ENCODE peak calls at places on chromosomes 1 and 21, in seven cellular contexts. K is transverse colon, P is heart left ventricle, R is ovary, S is body of pancreas, U is esophagus squamous epithelium, Q is A549. H is an unnamed sample.

GRCh38 chr1:39692152-39693064 is 1.2 kb upstream of the HPCAL4 start:
- DNase-seq in K (peak), P (no peak), R (peak), S (peak), U (no peak), Q (no peak), H (no peak)

GRCh38 chr1:95033843-95034242 is 38.9 kb downstream of the ALG14 start:
- DNase-seq in K (no peak), P (no peak), R (no peak), S (no peak), U (no peak), Q (no peak), H (no peak)

GRCh38 chr1:164601399-164602141 is 42.6 kb downstream of the PBX1 start:
- DNase-seq in K (no peak), P (no peak), R (no peak), S (no peak), U (no peak), Q (no peak), H (no peak)

GRCh38 chr1:226602186-226603029 is 53.8 kb downstream of the STUM start:
- DNase-seq in K (peak), P (peak), R (peak), S (peak), U (no peak), Q (no peak), H (peak)

GRCh38 chr1:37763791-37764741 is 854 bp downstream of the EPHA10 start:
- DNase-seq in K (no peak), P (peak), R (no peak), S (peak), U (no peak), Q (no peak), H (no peak)

GRCh38 chr1:160081261-160081936 is at the start of gene KCNJ9:
- DNase-seq in K (no peak), P (no peak), R (no peak), S (no peak), U (no peak), Q (no peak), H (no peak)

GRCh38 chr1:98035587-98035986 is 114.8 kb upstream of the DPYD start:
- DNase-seq in K (no peak), P (no peak), R (no peak), S (no peak), U (no peak), Q (peak), H (no peak)

GRCh38 chr21:43884012-43884860 is 19.2 kb downstream of the AGPAT3 start:
- DNase-seq in K (peak), P (peak), R (no peak), S (peak), U (no peak), Q (peak), H (no peak)

GRCh38 chr1:30299393-30299792 is 424.0 kb downstream of the MATN1 start:
- DNase-seq in K (no peak), P (no peak), R (no peak), S (no peak), U (no peak), Q (no peak), H (no peak)

GRCh38 chr1:110734146-110734680 is 59.5 kb upstream of the KCNA3 start:
- DNase-seq in K (no peak), P (no peak), R (no peak), S (no peak), U (no peak), Q (no peak), H (no peak)

GRCh38 chr1:203197625-203198024 is 11.1 kb upstream of the CHI3L1 start:
- DNase-seq in K (no peak), P (no peak), R (no peak), S (no peak), U (no peak), Q (no peak), H (no peak)

GRCh38 chr1:235105051-235106043 is 23.3 kb downstream of the TOMM20 start:
- DNase-seq in K (no peak), P (no peak), R (no peak), S (no peak), U (no peak), Q (no peak), H (no peak)

GRCh38 chr1:116066868-116067563 is 44.2 kb upstream of the MAB21L3 start:
- DNase-seq in K (no peak), P (no peak), R (no peak), S (no peak), U (no peak), Q (no peak), H (no peak)

GRCh38 chr1:206491592-206491991 is 15.7 kb upstream of the RASSF5 start:
- DNase-seq in K (no peak), P (no peak), R (no peak), S (no peak), U (no peak), Q (no peak), H (no peak)

GRCh38 chr1:65420590-65421340 is at the start of the genes LEPR and LEPROT:
- DNase-seq in K (no peak), P (no peak), R (no peak), S (no peak), U (no peak), Q (no peak), H (no peak)

GRCh38 chr1:248373761-248374160 is 1.8 kb upstream of the OR2T6 start:
- DNase-seq in K (no peak), P (no peak), R (no peak), S (no peak), U (no peak), Q (no peak), H (no peak)

GRCh38 chr1:154993572-154994268 is at the start of gene LENEP:
- DNase-seq in K (no peak), P (peak), R (no peak), S (no peak), U (no peak), Q (no peak), H (no peak)

GRCh38 chr21:23977971-23978370 is 1629.3 kb downstream of the MRPL39 start:
- DNase-seq in K (no peak), P (no peak), R (no peak), S (no peak), U (no peak), Q (no peak), H (no peak)

GRCh38 chr1:59015708-59016107 is 231.9 kb upstream of the JUN start:
- DNase-seq in K (no peak), P (no peak), R (no peak), S (no peak), U (no peak), Q (peak), H (peak)

GRCh38 chr1:84078108-84078823 is 65.8 kb upstream of the PRKACB start:
- DNase-seq in K (no peak), P (peak), R (peak), S (no peak), U (no peak), Q (peak), H (no peak)

GRCh38 chr1:198105185-198105584 is 51.6 kb upstream of the NEK7 start:
- DNase-seq in K (no peak), P (no peak), R (no peak), S (no peak), U (no peak), Q (no peak), H (no peak)

GRCh38 chr1:168281603-168282002 is 926 bp downstream of the TBX19 start:
- DNase-seq in K (no peak), P (no peak), R (no peak), S (no peak), U (no peak), Q (no peak), H (no peak)

GRCh38 chr1:198102454-198102791 is 54.4 kb upstream of the NEK7 start:
- DNase-seq in K (no peak), P (no peak), R (no peak), S (no peak), U (no peak), Q (no peak), H (no peak)

GRCh38 chr1:198040880-198041279 is 115.9 kb upstream of the NEK7 start:
- DNase-seq in K (no peak), P (no peak), R (no peak), S (no peak), U (no peak), Q (no peak), H (no peak)

GRCh38 chr1:107076846-107077245 is 20.4 kb downstream of the PRMT6 start:
- DNase-seq in K (no peak), P (no peak), R (no peak), S (no peak), U (no peak), Q (no peak), H (no peak)

GRCh38 chr1:48693674-48694347 is 82.9 kb downstream of the BEND5 start:
- DNase-seq in K (no peak), P (no peak), R (no peak), S (no peak), U (no peak), Q (no peak), H (no peak)

GRCh38 chr1:242827538-242827937 is 303.0 kb upstream of the PLD5 start:
- DNase-seq in K (no peak), P (no peak), R (no peak), S (no peak), U (no peak), Q (peak), H (no peak)

GRCh38 chr1:100517517-100517916 is 20.4 kb upstream of the GPR88 start:
- DNase-seq in K (no peak), P (no peak), R (no peak), S (no peak), U (no peak), Q (no peak), H (no peak)

GRCh38 chr1:45282346-45282745 is 44.3 kb upstream of the HPDL start:
- DNase-seq in K (no peak), P (no peak), R (no peak), S (no peak), U (no peak), Q (no peak), H (no peak)

GRCh38 chr1:48858200-48858599 is 81.5 kb upstream of the BEND5 start:
- DNase-seq in K (no peak), P (no peak), R (no peak), S (no peak), U (no peak), Q (no peak), H (no peak)

GRCh38 chr1:59013276-59013927 is 229.6 kb upstream of the JUN start:
- DNase-seq in K (peak), P (peak), R (peak), S (peak), U (no peak), Q (no peak), H (peak)

GRCh38 chr1:168112673-168113305 is 23.9 kb downstream of the GPR161 start:
- DNase-seq in K (no peak), P (no peak), R (no peak), S (peak), U (no peak), Q (peak), H (no peak)

GRCh38 chr1:42853116-42853884 is 6.9 kb downstream of the ZNF691 start:
- DNase-seq in K (no peak), P (no peak), R (no peak), S (no peak), U (no peak), Q (no peak), H (no peak)

GRCh38 chr1:94773296-94773809 is 46.8 kb upstream of the SLC44A3 start:
- DNase-seq in K (no peak), P (no peak), R (no peak), S (no peak), U (no peak), Q (no peak), H (no peak)

GRCh38 chr1:52358851-52359497 is 7.0 kb downstream of the CC2D1B start:
- DNase-seq in K (no peak), P (no peak), R (no peak), S (no peak), U (no peak), Q (no peak), H (no peak)

GRCh38 chr1:164796916-164797315 is 237.9 kb downstream of the PBX1 start:
- DNase-seq in K (no peak), P (no peak), R (no peak), S (no peak), U (no peak), Q (no peak), H (no peak)

GRCh38 chr21:39282911-39283310 is 30.5 kb downstream of the BRWD1 start:
- DNase-seq in K (no peak), P (no peak), R (no peak), S (no peak), U (no peak), Q (no peak), H (no peak)

GRCh38 chr1:243293941-243294722 is 38.3 kb downstream of the SDCCAG8 start:
- DNase-seq in K (no peak), P (no peak), R (no peak), S (no peak), U (no peak), Q (no peak), H (no peak)

GRCh38 chr1:68346192-68346808 is 103.5 kb downstream of the RPE65 start:
- DNase-seq in K (no peak), P (no peak), R (no peak), S (no peak), U (no peak), Q (peak), H (no peak)

GRCh38 chr1:231040800-231041704 is 998 bp upstream of the FAM89A start:
- DNase-seq in K (no peak), P (no peak), R (peak), S (peak), U (no peak), Q (no peak), H (peak)
- TF ChIP-seq POLR2A in K (no peak), P (no peak), R (no peak), S (no peak), U (no peak), Q (no peak), H (no peak)

DNA sequence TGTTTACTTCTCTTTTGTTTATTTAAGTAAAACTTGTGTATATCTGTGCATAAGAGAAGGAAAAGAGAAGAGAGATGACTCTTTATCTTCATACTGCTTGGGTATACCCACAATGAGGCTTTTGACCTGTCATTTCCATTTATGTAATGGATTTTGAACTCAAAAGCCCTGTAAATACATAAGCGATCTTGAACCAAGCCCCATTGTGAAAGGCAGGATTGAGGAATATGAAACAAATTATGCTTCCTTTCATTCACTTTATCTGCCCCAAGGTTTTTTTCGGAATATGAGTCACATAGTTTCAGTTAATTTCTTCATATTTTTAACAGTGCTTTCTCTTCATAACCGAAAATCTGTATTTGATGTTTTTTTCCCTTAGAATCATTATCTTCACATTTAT is 21.4 kb downstream of the CNST start:
- DNase-seq in K (no peak), P (no peak), R (no peak), S (no peak), U (no peak), Q (no peak), H (no peak)
- H3K27ac ChIP-seq in K (peak), P (peak), R (no peak), S (peak), U (peak), Q (no peak), H (peak)

GRCh38 chr1:18907914-18908845 is 5.8 kb upstream of the ALDH4A1 start:
- DNase-seq in K (no peak), P (no peak), R (no peak), S (no peak), U (no peak), Q (no peak), H (no peak)
- TF ChIP-seq POLR2A in K (no peak), P (no peak), R (no peak), S (no peak), U (no peak), Q (no peak), H (no peak)

GRCh38 chr1:6330410-6330827 is 63.1 kb downstream of the ACOT7 start:
- DNase-seq in K (no peak), P (no peak), R (no peak), S (no peak), U (no peak), Q (no peak), H (peak)
- H3K27ac ChIP-seq in K (peak), P (no peak), R (no peak), S (no peak), U (peak), Q (no peak), H (peak)

H was measured in uterus.